ENCODE peak calls at places on chromosomes 12 and 14, in nine cellular contexts. One of them, this sample, is unnamed.
A peak's percentile ranks its signal among the peaks of the same experiment; 100 is the strongest.

GRCh38 chr12:57012600-57013465 is 3.5 kb downstream of the TAC3 start:
- DNase-seq in astrocyte: no peak
- DNase-seq in upper lobe of right lung: no peak
- DNase-seq in cardiac muscle cell: no peak
- DNase-seq in tibial artery: no peak
- DNase-seq in kidney: no peak
- DNase-seq in spleen: no peak
- DNase-seq in ovary: no peak
- DNase-seq in CD4-positive, alpha-beta memory T cell: no peak
- DNase-seq in this sample: no peak

GRCh38 chr14:58663494-58664111 is 25.8 kb downstream of the DACT1 start:
- DNase-seq in astrocyte: peak; percentile 96
- DNase-seq in upper lobe of right lung: no peak
- DNase-seq in cardiac muscle cell: peak; percentile 77
- DNase-seq in tibial artery: no peak
- DNase-seq in kidney: no peak
- DNase-seq in spleen: no peak
- DNase-seq in ovary: no peak
- DNase-seq in CD4-positive, alpha-beta memory T cell: no peak
- DNase-seq in this sample: no peak

GRCh38 chr12:122460641-122461040 is 38.2 kb upstream of the CLIP1 start:
- DNase-seq in astrocyte: no peak
- DNase-seq in upper lobe of right lung: no peak
- DNase-seq in cardiac muscle cell: no peak
- DNase-seq in tibial artery: no peak
- DNase-seq in kidney: no peak
- DNase-seq in spleen: no peak
- DNase-seq in ovary: no peak
- DNase-seq in CD4-positive, alpha-beta memory T cell: no peak
- DNase-seq in this sample: no peak

GRCh38 chr14:77023001-77023996 is 5.2 kb downstream of the IRF2BPL start:
- DNase-seq in astrocyte: peak; percentile 64
- DNase-seq in upper lobe of right lung: no peak
- DNase-seq in cardiac muscle cell: peak; percentile 70
- DNase-seq in tibial artery: peak; percentile 48
- DNase-seq in kidney: no peak
- DNase-seq in spleen: no peak
- DNase-seq in ovary: peak; percentile 75
- DNase-seq in CD4-positive, alpha-beta memory T cell: no peak
- DNase-seq in this sample: peak; percentile 62

GRCh38 chr12:99810718-99811593 is 163.4 kb downstream of the GARIN6 start:
- DNase-seq in astrocyte: peak; percentile 13
- DNase-seq in upper lobe of right lung: no peak
- DNase-seq in cardiac muscle cell: peak; percentile 42
- DNase-seq in tibial artery: no peak
- DNase-seq in kidney: no peak
- DNase-seq in spleen: no peak
- DNase-seq in ovary: no peak
- DNase-seq in CD4-positive, alpha-beta memory T cell: no peak
- DNase-seq in this sample: no peak

GRCh38 chr12:75020068-75020557 is 189.5 kb downstream of the KCNC2 start:
- DNase-seq in astrocyte: peak; percentile 0
- DNase-seq in upper lobe of right lung: no peak
- DNase-seq in cardiac muscle cell: peak; percentile 3
- DNase-seq in tibial artery: no peak
- DNase-seq in kidney: peak; percentile 35
- DNase-seq in spleen: no peak
- DNase-seq in ovary: no peak
- DNase-seq in CD4-positive, alpha-beta memory T cell: no peak
- DNase-seq in this sample: no peak

GRCh38 chr14:39268393-39268792 is 34.7 kb downstream of the MIA2 start:
- DNase-seq in astrocyte: peak; percentile 38
- DNase-seq in upper lobe of right lung: no peak
- DNase-seq in cardiac muscle cell: peak; percentile 22
- DNase-seq in tibial artery: no peak
- DNase-seq in kidney: no peak
- DNase-seq in spleen: no peak
- DNase-seq in ovary: no peak
- DNase-seq in CD4-positive, alpha-beta memory T cell: peak; percentile 8
- DNase-seq in this sample: no peak

GRCh38 chr12:104201238-104202001 is 14.2 kb upstream of the TXNRD1 start:
- DNase-seq in astrocyte: no peak
- DNase-seq in upper lobe of right lung: no peak
- DNase-seq in cardiac muscle cell: peak; percentile 83
- DNase-seq in tibial artery: peak; percentile 37
- DNase-seq in kidney: no peak
- DNase-seq in spleen: no peak
- DNase-seq in ovary: peak; percentile 34
- DNase-seq in CD4-positive, alpha-beta memory T cell: peak; percentile 59
- DNase-seq in this sample: no peak

GRCh38 chr14:37172936-37173613 is 669 bp upstream of the SLC25A21 start:
- DNase-seq in astrocyte: no peak
- DNase-seq in upper lobe of right lung: no peak
- DNase-seq in cardiac muscle cell: no peak
- DNase-seq in tibial artery: no peak
- DNase-seq in kidney: no peak
- DNase-seq in spleen: no peak
- DNase-seq in ovary: no peak
- DNase-seq in CD4-positive, alpha-beta memory T cell: no peak
- DNase-seq in this sample: no peak

GRCh38 chr12:111211910-111212757 is 156.8 kb downstream of the PHETA1 start:
- DNase-seq in astrocyte: no peak
- DNase-seq in upper lobe of right lung: no peak
- DNase-seq in cardiac muscle cell: no peak
- DNase-seq in tibial artery: no peak
- DNase-seq in kidney: no peak
- DNase-seq in spleen: no peak
- DNase-seq in ovary: no peak
- DNase-seq in CD4-positive, alpha-beta memory T cell: no peak
- DNase-seq in this sample: no peak

GRCh38 chr14:44954750-44955149 is 7.0 kb downstream of the KLHL28 start:
- DNase-seq in astrocyte: no peak
- DNase-seq in upper lobe of right lung: no peak
- DNase-seq in cardiac muscle cell: no peak
- DNase-seq in tibial artery: no peak
- DNase-seq in kidney: no peak
- DNase-seq in spleen: no peak
- DNase-seq in ovary: no peak
- DNase-seq in CD4-positive, alpha-beta memory T cell: no peak
- DNase-seq in this sample: no peak

GRCh38 chr14:78178971-78179370 is 8.8 kb downstream of the NRXN3 start:
- DNase-seq in astrocyte: no peak
- DNase-seq in upper lobe of right lung: no peak
- DNase-seq in cardiac muscle cell: no peak
- DNase-seq in tibial artery: no peak
- DNase-seq in kidney: no peak
- DNase-seq in spleen: no peak
- DNase-seq in ovary: no peak
- DNase-seq in CD4-positive, alpha-beta memory T cell: no peak
- DNase-seq in this sample: no peak

GRCh38 chr12:1791104-1791927 is 29.0 kb upstream of the LRTM2 start:
- DNase-seq in astrocyte: peak; percentile 23
- DNase-seq in upper lobe of right lung: no peak
- DNase-seq in cardiac muscle cell: peak; percentile 78
- DNase-seq in tibial artery: peak; percentile 66
- DNase-seq in kidney: peak; percentile 77
- DNase-seq in spleen: peak; percentile 85
- DNase-seq in ovary: peak; percentile 71
- DNase-seq in CD4-positive, alpha-beta memory T cell: peak; percentile 66
- DNase-seq in this sample: peak; percentile 83

GRCh38 chr12:124513297-124513867 is 54.0 kb downstream of the NCOR2 start:
- DNase-seq in astrocyte: no peak
- DNase-seq in upper lobe of right lung: no peak
- DNase-seq in cardiac muscle cell: no peak
- DNase-seq in tibial artery: no peak
- DNase-seq in kidney: no peak
- DNase-seq in spleen: no peak
- DNase-seq in ovary: no peak
- DNase-seq in CD4-positive, alpha-beta memory T cell: no peak
- DNase-seq in this sample: no peak

GRCh38 chr14:99757331-99758070 is 35.7 kb upstream of the EML1 start:
- DNase-seq in astrocyte: peak; percentile 98
- DNase-seq in upper lobe of right lung: peak; percentile 30
- DNase-seq in cardiac muscle cell: peak; percentile 71
- DNase-seq in tibial artery: peak; percentile 19
- DNase-seq in kidney: peak; percentile 53
- DNase-seq in spleen: no peak
- DNase-seq in ovary: no peak
- DNase-seq in CD4-positive, alpha-beta memory T cell: no peak
- DNase-seq in this sample: no peak

GRCh38 chr14:86858043-86858442 is 1134.9 kb downstream of the GALC start:
- DNase-seq in astrocyte: peak; percentile 78
- DNase-seq in upper lobe of right lung: no peak
- DNase-seq in cardiac muscle cell: peak; percentile 57
- DNase-seq in tibial artery: no peak
- DNase-seq in kidney: no peak
- DNase-seq in spleen: no peak
- DNase-seq in ovary: no peak
- DNase-seq in CD4-positive, alpha-beta memory T cell: no peak
- DNase-seq in this sample: no peak

GRCh38 chr14:56797003-56797568 is 13.2 kb downstream of the OTX2 start:
- DNase-seq in astrocyte: no peak
- DNase-seq in upper lobe of right lung: no peak
- DNase-seq in cardiac muscle cell: no peak
- DNase-seq in tibial artery: no peak
- DNase-seq in kidney: no peak
- DNase-seq in spleen: no peak
- DNase-seq in ovary: no peak
- DNase-seq in CD4-positive, alpha-beta memory T cell: no peak
- DNase-seq in this sample: no peak

GRCh38 chr12:120172053-120172452 is 22.5 kb downstream of the GCN1 start:
- DNase-seq in astrocyte: no peak
- DNase-seq in upper lobe of right lung: no peak
- DNase-seq in cardiac muscle cell: no peak
- DNase-seq in tibial artery: no peak
- DNase-seq in kidney: no peak
- DNase-seq in spleen: no peak
- DNase-seq in ovary: no peak
- DNase-seq in CD4-positive, alpha-beta memory T cell: no peak
- DNase-seq in this sample: no peak

GRCh38 chr12:43281563-43281962 is 270.4 kb downstream of the ADAMTS20 start:
- DNase-seq in astrocyte: no peak
- DNase-seq in upper lobe of right lung: no peak
- DNase-seq in cardiac muscle cell: no peak
- DNase-seq in tibial artery: no peak
- DNase-seq in kidney: no peak
- DNase-seq in spleen: no peak
- DNase-seq in ovary: no peak
- DNase-seq in CD4-positive, alpha-beta memory T cell: no peak
- DNase-seq in this sample: no peak

GRCh38 chr14:100381386-100382105 is 58.4 kb downstream of the SLC25A47 start:
- DNase-seq in astrocyte: peak; percentile 38
- DNase-seq in upper lobe of right lung: no peak
- DNase-seq in cardiac muscle cell: no peak
- DNase-seq in tibial artery: no peak
- DNase-seq in kidney: no peak
- DNase-seq in spleen: no peak
- DNase-seq in ovary: no peak
- DNase-seq in CD4-positive, alpha-beta memory T cell: no peak
- DNase-seq in this sample: no peak

GRCh38 chr12:123363743-123364531 is 710 bp downstream of the SBNO1 start:
- DNase-seq in astrocyte: peak; percentile 12
- DNase-seq in upper lobe of right lung: peak; percentile 73
- DNase-seq in cardiac muscle cell: peak; percentile 17
- DNase-seq in tibial artery: no peak
- DNase-seq in kidney: peak; percentile 83
- DNase-seq in spleen: peak; percentile 92
- DNase-seq in ovary: peak; percentile 47
- DNase-seq in CD4-positive, alpha-beta memory T cell: peak; percentile 24
- DNase-seq in this sample: peak; percentile 35

GRCh38 chr12:121038861-121039654 is at the start of gene OASL:
- DNase-seq in astrocyte: no peak
- DNase-seq in upper lobe of right lung: peak; percentile 76
- DNase-seq in cardiac muscle cell: peak; percentile 90
- DNase-seq in tibial artery: peak; percentile 23
- DNase-seq in kidney: no peak
- DNase-seq in spleen: peak; percentile 79
- DNase-seq in ovary: no peak
- DNase-seq in CD4-positive, alpha-beta memory T cell: peak; percentile 62
- DNase-seq in this sample: peak; percentile 54

DNA sequence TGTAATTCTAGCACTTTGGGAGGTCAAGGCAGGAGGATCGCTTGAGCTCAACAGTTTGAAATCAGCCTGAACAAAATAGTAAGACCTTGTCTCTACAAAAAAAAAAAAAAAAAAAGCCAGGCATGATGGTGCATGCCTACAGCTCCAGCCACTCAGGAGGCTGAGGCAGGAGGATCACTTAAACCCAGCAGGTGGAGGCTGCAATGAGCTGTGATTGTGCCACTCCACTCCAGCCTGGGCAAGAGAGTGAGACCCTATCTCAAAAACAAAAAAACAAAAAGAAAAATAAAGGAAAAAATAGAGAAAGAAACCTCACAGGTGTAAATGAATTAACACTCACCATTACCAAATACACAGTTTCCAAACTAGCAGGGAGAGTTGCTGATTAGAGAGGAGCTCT is 34.2 kb upstream of the TUBA1A start:
- DNase-seq in astrocyte: no peak
- DNase-seq in upper lobe of right lung: no peak
- DNase-seq in cardiac muscle cell: no peak
- DNase-seq in tibial artery: no peak
- DNase-seq in kidney: no peak
- DNase-seq in spleen: no peak
- DNase-seq in ovary: no peak
- DNase-seq in CD4-positive, alpha-beta memory T cell: no peak
- DNase-seq in this sample: no peak
- H3K4me1 ChIP-seq in astrocyte: peaks cover 8% of the 10 kb centered on the region
- H3K4me1 ChIP-seq in upper lobe of right lung: peaks cover 9% of the 10 kb centered on the region
- H3K4me1 ChIP-seq in cardiac muscle cell: peaks cover 6% of the 10 kb centered on the region
- H3K4me1 ChIP-seq in tibial artery: no peaks in the 10 kb centered on the region
- H3K4me1 ChIP-seq in kidney: no peaks in the 10 kb centered on the region
- H3K4me1 ChIP-seq in spleen: peaks cover 34% of the 10 kb centered on the region
- H3K4me1 ChIP-seq in ovary: no peaks in the 10 kb centered on the region
- H3K4me1 ChIP-seq in CD4-positive, alpha-beta memory T cell: no peaks in the 10 kb centered on the region
- H3K4me1 ChIP-seq in this sample: no peaks in the 10 kb centered on the region

GRCh38 chr12:9699898-9700605 is 30.5 kb downstream of the CLEC2D start:
- DNase-seq in astrocyte: no peak
- DNase-seq in upper lobe of right lung: no peak
- DNase-seq in cardiac muscle cell: peak; percentile 33
- DNase-seq in tibial artery: no peak
- DNase-seq in kidney: no peak
- DNase-seq in spleen: no peak
- DNase-seq in ovary: no peak
- DNase-seq in CD4-positive, alpha-beta memory T cell: no peak
- DNase-seq in this sample: no peak
- H3K9me3 ChIP-seq in astrocyte: no peaks in the 10 kb centered on the region
- H3K9me3 ChIP-seq in upper lobe of right lung: no peaks in the 10 kb centered on the region
- H3K9me3 ChIP-seq in cardiac muscle cell: no peaks in the 10 kb centered on the region
- H3K9me3 ChIP-seq in tibial artery: no peaks in the 10 kb centered on the region
- H3K9me3 ChIP-seq in kidney: no peaks in the 10 kb centered on the region
- H3K9me3 ChIP-seq in spleen: peaks cover 12% of the 10 kb centered on the region
- H3K9me3 ChIP-seq in ovary: no peaks in the 10 kb centered on the region
- H3K9me3 ChIP-seq in CD4-positive, alpha-beta memory T cell: peaks cover 3% of the 10 kb centered on the region
- H3K9me3 ChIP-seq in this sample: no peaks in the 10 kb centered on the region

GRCh38 chr12:113239288-113239771 is 18.1 kb downstream of the TPCN1 start:
- DNase-seq in astrocyte: no peak
- DNase-seq in upper lobe of right lung: no peak
- DNase-seq in cardiac muscle cell: no peak
- DNase-seq in tibial artery: peak; percentile 66
- DNase-seq in kidney: peak; percentile 66
- DNase-seq in spleen: peak; percentile 56
- DNase-seq in ovary: no peak
- DNase-seq in CD4-positive, alpha-beta memory T cell: no peak
- DNase-seq in this sample: no peak
- H3K4me1 ChIP-seq in astrocyte: peaks cover 31% of the 10 kb centered on the region
- H3K4me1 ChIP-seq in upper lobe of right lung: peaks cover 65% of the 10 kb centered on the region
- H3K4me1 ChIP-seq in cardiac muscle cell: peaks cover 9% of the 10 kb centered on the region
- H3K4me1 ChIP-seq in tibial artery: peaks cover 4% of the 10 kb centered on the region
- H3K4me1 ChIP-seq in kidney: peaks cover 73% of the 10 kb centered on the region
- H3K4me1 ChIP-seq in spleen: peaks cover 83% of the 10 kb centered on the region
- H3K4me1 ChIP-seq in ovary: peaks cover 6% of the 10 kb centered on the region
- H3K4me1 ChIP-seq in CD4-positive, alpha-beta memory T cell: peaks cover 3% of the 10 kb centered on the region
- H3K4me1 ChIP-seq in this sample: peaks cover 37% of the 10 kb centered on the region

GRCh38 chr12:132945806-132946506 is 10.2 kb downstream of the ZNF605 start:
- DNase-seq in astrocyte: no peak
- DNase-seq in upper lobe of right lung: no peak
- DNase-seq in cardiac muscle cell: no peak
- DNase-seq in tibial artery: no peak
- DNase-seq in kidney: no peak
- DNase-seq in spleen: peak; percentile 48
- DNase-seq in ovary: no peak
- DNase-seq in CD4-positive, alpha-beta memory T cell: no peak
- DNase-seq in this sample: no peak
- H3K9me3 ChIP-seq in astrocyte: peaks cover 64% of the 10 kb centered on the region
- H3K9me3 ChIP-seq in upper lobe of right lung: peaks cover 69% of the 10 kb centered on the region
- H3K9me3 ChIP-seq in cardiac muscle cell: no peaks in the 10 kb centered on the region
- H3K9me3 ChIP-seq in tibial artery: peaks cover 26% of the 10 kb centered on the region
- H3K9me3 ChIP-seq in kidney: peaks cover 66% of the 10 kb centered on the region
- H3K9me3 ChIP-seq in spleen: peaks cover 98% of the 10 kb centered on the region
- H3K9me3 ChIP-seq in ovary: no peaks in the 10 kb centered on the region
- H3K9me3 ChIP-seq in CD4-positive, alpha-beta memory T cell: peaks cover 3% of the 10 kb centered on the region
- H3K9me3 ChIP-seq in this sample: peaks cover 24% of the 10 kb centered on the region